ENCODE peak calls at places on chromosomes 11 and 22, in four cellular contexts. G, Z, H and P are unnamed samples.

GRCh38 chr11:57155838-57156583 is 25.7 kb upstream of the LRRC55 start:
- DNase-seq in Z (no peak), H (no peak), G (no peak), P (no peak)

GRCh38 chr11:72570893-72571741 is 103.1 kb downstream of the PDE2A start:
- DNase-seq in H (no peak), G (no peak), Z (peak; percentile 34), P (no peak)

GRCh38 chr22:43592470-43592869 is 180.7 kb downstream of the MPPED1 start:
- DNase-seq in Z (no peak), H (no peak), G (peak; percentile 50), P (peak; percentile 16)

GRCh38 chr22:22533863-22534262 is 13.8 kb upstream of the ZNF280A start:
- DNase-seq in G (no peak), H (no peak), Z (no peak), P (no peak)

GRCh38 chr22:30701872-30702271 is 7.2 kb downstream of the OSBP2 start:
- DNase-seq in G (no peak), H (no peak), Z (no peak), P (no peak)

GRCh38 chr22:28907311-28908008 is 24.1 kb downstream of the ZNRF3 start:
- DNase-seq in G (no peak), H (no peak), Z (peak; percentile 54), P (no peak)

GRCh38 chr22:17085277-17086091 is 684 bp downstream of the IL17RA start:
- DNase-seq in G (no peak), H (no peak), Z (no peak), P (no peak)

GRCh38 chr11:1263036-1263435 is 40.2 kb downstream of the MUC5B start:
- DNase-seq in G (no peak), Z (peak; percentile 47), H (no peak), P (no peak)

GRCh38 chr11:104529213-104529612 is 365.3 kb upstream of the PDGFD start:
- DNase-seq in G (no peak), H (no peak), Z (no peak), P (no peak)

GRCh38 chr11:44309483-44310197 is at the start of gene ALX4:
- DNase-seq in H (no peak), G (no peak), Z (peak; percentile 48), P (no peak)

GRCh38 chr11:132115454-132115853 is 745.0 kb downstream of the NTM start:
- DNase-seq in G (no peak), Z (no peak), H (no peak), P (no peak)

GRCh38 chr22:27460596-27461347 is 340.8 kb downstream of the MN1 start:
- DNase-seq in H (no peak), Z (no peak), G (no peak), P (no peak)